ENCODE peak calls at places on chromosomes 1 and 21, in six cellular contexts. X is HepG2, G is GM12878, O is K562, B is HCT116, Q is H1. Z is an unnamed sample.

GRCh38 chr1:56545711-56546110 is 33.7 kb downstream of the PLPP3 start:
- DNase-seq in X (no peak), G (no peak), O (no peak), B (no peak), Q (no peak), Z (peak)

GRCh38 chr21:42566524-42567180 is 53.0 kb downstream of the SLC37A1 start:
- DNase-seq in X (no peak), G (no peak), O (no peak), B (no peak), Q (no peak), Z (no peak)

GRCh38 chr1:206663832-206664652 is 20.7 kb upstream of the MAPKAPK2 start:
- DNase-seq in X (peak), G (no peak), O (peak), B (peak), Q (peak), Z (peak)

GRCh38 chr1:187261637-187262036 is 432.9 kb downstream of the PLA2G4A start:
- DNase-seq in X (no peak), G (no peak), O (no peak), B (no peak), Q (no peak), Z (no peak)

GRCh38 chr1:37096523-37096922 is 62.2 kb upstream of the GRIK3 start:
- DNase-seq in X (peak), G (no peak), O (peak), B (peak), Q (peak), Z (no peak)

GRCh38 chr1:63951076-63951946 is 177.5 kb downstream of the ROR1 start:
- DNase-seq in X (no peak), G (no peak), O (no peak), B (no peak), Q (no peak), Z (no peak)

GRCh38 chr1:2587071-2587859 is 688 bp downstream of the PRXL2B start:
- DNase-seq in X (no peak), G (no peak), O (no peak), B (no peak), Q (peak), Z (no peak)

GRCh38 chr1:84611796-84612195 is 37.6 kb upstream of the CTBS start:
- DNase-seq in X (no peak), G (no peak), O (no peak), B (no peak), Q (no peak), Z (no peak)

GRCh38 chr1:162557536-162557935 is 4.0 kb upstream of the UAP1 start:
- DNase-seq in X (no peak), G (no peak), O (no peak), B (no peak), Q (no peak), Z (no peak)

GRCh38 chr1:162562452-162562828 is 918 bp downstream of the UAP1 start:
- DNase-seq in X (peak), G (no peak), O (no peak), B (no peak), Q (no peak), Z (no peak)

GRCh38 chr1:162561037-162561615 is 396 bp upstream of the UAP1 start:
- DNase-seq in X (peak), G (peak), O (peak), B (peak), Q (peak), Z (peak)

GRCh38 chr1:162561616-162562451 is at the start of gene UAP1:
- DNase-seq in X (no peak), G (no peak), O (no peak), B (no peak), Q (peak), Z (peak)

DNA sequence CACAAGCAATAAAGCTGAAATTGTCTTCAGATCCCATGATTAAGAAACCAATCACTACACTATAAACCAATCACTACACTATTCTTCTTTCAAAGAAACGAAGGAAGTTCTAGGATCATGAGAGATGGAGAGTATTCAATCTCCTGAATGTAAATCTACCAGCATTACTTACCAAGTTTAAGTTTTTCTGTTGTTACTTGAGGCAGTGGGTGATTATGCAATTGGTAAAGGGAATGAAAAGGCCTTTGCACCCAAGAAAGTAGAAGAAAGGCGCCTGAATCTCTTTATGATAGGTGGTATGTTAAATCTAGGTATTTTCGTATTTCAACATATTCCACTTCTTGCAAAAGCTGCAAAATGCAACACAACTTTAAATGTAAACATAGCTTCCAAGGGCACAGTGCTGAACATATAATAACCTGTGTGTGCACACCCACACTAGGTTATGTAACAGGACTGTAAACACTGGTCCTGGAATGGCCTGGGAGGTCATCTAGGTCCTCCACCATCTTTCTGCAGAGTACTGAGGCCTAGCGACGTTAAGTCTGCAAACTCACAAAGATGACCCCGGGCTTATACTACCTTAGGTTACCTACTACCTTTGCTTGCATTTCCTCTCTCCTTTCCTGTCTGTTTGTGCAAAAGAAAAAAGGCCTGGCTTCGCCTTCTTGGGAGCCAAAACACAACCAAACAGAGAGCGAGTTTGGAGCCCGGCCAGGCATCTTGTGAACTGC is 1.1 kb upstream of the UAP1 start:
- DNase-seq in X (peak), G (no peak), O (no peak), B (no peak), Q (no peak), Z (no peak)
- TF ChIP-seq JUND in X (no peak), G (no peak), O (no peak), B (no peak), Q (no peak), Z (no peak)

GRCh38 chr1:167666416-167666815 is 36.4 kb downstream of the RCSD1 start:
- DNase-seq in X (no peak), G (no peak), O (no peak), B (no peak), Q (no peak), Z (no peak)

GRCh38 chr1:167661527-167662436 is 31.8 kb downstream of the RCSD1 start:
- DNase-seq in X (no peak), G (no peak), O (no peak), B (no peak), Q (no peak), Z (no peak)

GRCh38 chr1:167665469-167665868 is 35.4 kb downstream of the RCSD1 start:
- DNase-seq in X (no peak), G (no peak), O (no peak), B (no peak), Q (no peak), Z (no peak)

GRCh38 chr1:167659876-167660275 is 29.8 kb downstream of the RCSD1 start:
- DNase-seq in X (no peak), G (no peak), O (no peak), B (no peak), Q (no peak), Z (no peak)

DNA sequence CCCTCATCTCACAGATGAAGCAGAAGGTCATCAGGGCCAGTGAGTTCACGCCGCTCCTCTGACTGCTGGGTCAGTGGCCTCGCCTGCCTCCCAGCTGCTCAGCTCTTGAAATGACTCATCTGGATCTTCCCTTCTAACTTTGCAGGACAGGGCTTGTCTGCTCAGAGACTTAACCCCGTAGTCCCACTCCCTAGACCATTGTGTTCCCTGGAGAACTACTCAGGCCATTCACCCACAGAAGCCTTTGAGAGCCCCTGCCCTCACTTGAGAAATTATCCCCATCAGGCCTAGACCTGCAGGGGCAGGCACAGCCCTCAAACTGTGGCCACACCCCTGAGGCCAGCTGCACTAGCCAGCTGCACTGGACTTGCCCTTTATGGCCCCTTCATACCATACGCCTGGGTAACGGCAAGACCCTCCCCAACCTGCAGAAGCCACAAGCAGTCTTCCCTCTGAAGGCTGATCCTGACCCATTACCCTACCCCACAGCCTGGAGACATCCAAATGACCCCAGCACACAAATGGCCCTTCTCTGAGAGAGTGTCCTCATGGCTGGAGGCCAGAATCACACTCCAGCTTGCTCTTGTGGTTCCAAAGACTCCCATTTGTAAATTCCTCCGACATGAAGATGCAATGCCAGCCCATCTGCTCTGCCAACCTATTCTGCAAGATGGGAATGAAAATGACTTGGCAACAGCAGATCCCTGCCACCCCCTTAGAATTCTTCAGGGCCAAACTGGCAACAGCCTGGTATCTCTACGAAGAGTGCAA is 33.2 kb downstream of the RCSD1 start:
- DNase-seq in X (no peak), G (peak), O (no peak), B (no peak), Q (no peak), Z (no peak)
- TF ChIP-seq JUND in X (no peak), G (peak), O (peak), B (no peak), Q (no peak), Z (no peak)

GRCh38 chr1:151282883-151283725 is 1.0 kb downstream of the ZNF687 start:
- DNase-seq in X (peak), G (no peak), O (peak), B (no peak), Q (peak), Z (peak)
- TF ChIP-seq JUND in X (no peak), G (no peak), O (no peak), B (no peak), Q (no peak), Z (no peak)

DNA sequence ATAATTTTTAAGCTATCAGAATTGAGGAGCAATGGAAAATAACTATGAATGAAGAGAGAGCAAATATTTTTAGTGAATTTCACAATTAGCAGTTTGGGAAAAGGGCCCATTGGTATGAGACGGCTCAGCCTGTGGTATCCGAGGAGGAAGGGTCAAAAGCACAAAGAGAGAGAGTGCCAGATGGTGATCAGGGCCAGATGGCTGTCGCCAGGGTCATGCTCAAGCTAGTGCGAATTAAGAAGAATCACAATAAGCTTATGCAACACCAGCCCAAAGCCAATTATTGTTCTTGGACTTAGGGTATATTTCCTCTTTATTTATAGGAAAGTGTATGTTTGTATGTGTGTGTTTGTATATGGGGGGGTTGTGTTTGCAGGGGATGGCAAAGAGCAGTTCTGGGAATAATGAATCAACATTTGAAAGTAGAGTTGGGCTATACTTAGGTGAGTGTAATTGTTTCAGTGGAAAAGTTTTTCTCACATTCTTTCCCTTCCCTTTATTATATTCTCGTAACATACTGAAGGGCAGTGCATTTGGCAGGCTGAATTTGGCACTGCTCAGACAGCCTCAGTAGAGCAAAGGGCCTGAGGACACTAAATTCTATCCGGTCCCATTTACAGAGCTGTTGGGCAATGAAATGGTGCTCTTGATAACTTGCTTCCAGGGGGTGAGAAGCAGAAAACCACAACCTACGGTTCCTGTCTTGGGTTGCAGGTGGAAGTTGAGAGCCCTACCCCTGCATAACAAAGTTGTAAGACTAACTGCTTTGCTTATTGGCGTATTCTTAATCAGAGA is 19.5 kb upstream of the DDR2 start:
- DNase-seq in X (peak), G (no peak), O (no peak), B (no peak), Q (no peak), Z (no peak)
- TF ChIP-seq JUND in X (no peak), G (no peak), O (no peak), B (no peak), Q (no peak), Z (no peak)

Z was measured in T47D.